ENCODE peak calls at places on chromosomes 7 and 10, in seven cellular contexts. One of them, this sample, is unnamed.

GRCh38 chr7:45662018-45662417 is 87.8 kb downstream of the ADCY1 start:
- DNase-seq in fibroblast of pulmonary artery: no peak
- DNase-seq in HTR-8/SVneo: no peak
- DNase-seq in HT-29: no peak
- DNase-seq in kidney epithelial cell: no peak
- DNase-seq in esophagus squamous epithelium: no peak
- DNase-seq in COR-L47: no peak
- DNase-seq in this sample: no peak

GRCh38 chr7:12323415-12323814 is 80.2 kb downstream of the VWDE start:
- DNase-seq in esophagus squamous epithelium: no peak
- DNase-seq in HT-29: no peak
- DNase-seq in COR-L47: no peak
- DNase-seq in fibroblast of pulmonary artery: no peak
- DNase-seq in kidney epithelial cell: no peak
- DNase-seq in HTR-8/SVneo: no peak
- DNase-seq in this sample: no peak

GRCh38 chr7:7565018-7565680 is 1.5 kb upstream of the MIOS start:
- DNase-seq in HTR-8/SVneo: no peak
- DNase-seq in HT-29: no peak
- DNase-seq in kidney epithelial cell: no peak
- DNase-seq in COR-L47: no peak
- DNase-seq in esophagus squamous epithelium: no peak
- DNase-seq in fibroblast of pulmonary artery: no peak
- DNase-seq in this sample: no peak

GRCh38 chr7:143305423-143306070 is 10.4 kb upstream of the CLCN1 start:
- DNase-seq in HT-29: peak
- DNase-seq in kidney epithelial cell: no peak
- DNase-seq in esophagus squamous epithelium: no peak
- DNase-seq in COR-L47: peak
- DNase-seq in HTR-8/SVneo: peak
- DNase-seq in fibroblast of pulmonary artery: peak
- DNase-seq in this sample: no peak

GRCh38 chr7:155491812-155492211 is 33.9 kb downstream of the EN2 start:
- DNase-seq in esophagus squamous epithelium: no peak
- DNase-seq in fibroblast of pulmonary artery: no peak
- DNase-seq in COR-L47: no peak
- DNase-seq in HT-29: no peak
- DNase-seq in HTR-8/SVneo: no peak
- DNase-seq in kidney epithelial cell: no peak
- DNase-seq in this sample: no peak

GRCh38 chr10:73810735-73811465 is 498 bp downstream of the NDST2 start:
- DNase-seq in fibroblast of pulmonary artery: peak
- DNase-seq in esophagus squamous epithelium: no peak
- DNase-seq in COR-L47: no peak
- DNase-seq in kidney epithelial cell: no peak
- DNase-seq in HTR-8/SVneo: peak
- DNase-seq in HT-29: peak
- DNase-seq in this sample: no peak

GRCh38 chr10:73398024-73398423 is 15.8 kb downstream of the ANXA7 start:
- DNase-seq in fibroblast of pulmonary artery: no peak
- DNase-seq in HT-29: no peak
- DNase-seq in kidney epithelial cell: no peak
- DNase-seq in HTR-8/SVneo: no peak
- DNase-seq in esophagus squamous epithelium: no peak
- DNase-seq in COR-L47: no peak
- DNase-seq in this sample: no peak

GRCh38 chr10:18616337-18616736 is 35.0 kb downstream of the NSUN6 start:
- DNase-seq in COR-L47: no peak
- DNase-seq in HT-29: peak
- DNase-seq in HTR-8/SVneo: no peak
- DNase-seq in esophagus squamous epithelium: no peak
- DNase-seq in kidney epithelial cell: no peak
- DNase-seq in fibroblast of pulmonary artery: no peak
- DNase-seq in this sample: no peak

GRCh38 chr7:1558841-1559625 is 3.0 kb upstream of the TMEM184A start:
- DNase-seq in kidney epithelial cell: no peak
- DNase-seq in esophagus squamous epithelium: no peak
- DNase-seq in HT-29: peak
- DNase-seq in COR-L47: no peak
- DNase-seq in fibroblast of pulmonary artery: no peak
- DNase-seq in HTR-8/SVneo: no peak
- DNase-seq in this sample: no peak